ENCODE peak calls at places on chromosome 9, in four cellular contexts. One of them, this sample, is unnamed.

GRCh38 chr9:107548298-107549142 is 59.0 kb upstream of the KLF4 start:
- DNase-seq in transverse colon: no peak
- DNase-seq in esophagus squamous epithelium: no peak
- DNase-seq in HepG2: peak; percentile 29
- DNase-seq in this sample: peak; percentile 37

GRCh38 chr9:92393686-92394085 is 10.7 kb downstream of the OGN start:
- DNase-seq in transverse colon: no peak
- DNase-seq in esophagus squamous epithelium: no peak
- DNase-seq in HepG2: no peak
- DNase-seq in this sample: no peak

GRCh38 chr9:15158019-15158418 is 149.0 kb downstream of the TTC39B start:
- DNase-seq in transverse colon: no peak
- DNase-seq in esophagus squamous epithelium: no peak
- DNase-seq in HepG2: no peak
- DNase-seq in this sample: no peak

GRCh38 chr9:94937214-94937903 is 210.9 kb downstream of the AOPEP start:
- DNase-seq in transverse colon: no peak
- DNase-seq in esophagus squamous epithelium: no peak
- DNase-seq in HepG2: no peak
- DNase-seq in this sample: no peak

GRCh38 chr9:100554935-100555401 is 22.9 kb upstream of the CAVIN4 start:
- DNase-seq in transverse colon: no peak
- DNase-seq in esophagus squamous epithelium: no peak
- DNase-seq in HepG2: no peak
- DNase-seq in this sample: no peak

GRCh38 chr9:124256517-124257069 is 1.2 kb upstream of the NEK6 start:
- DNase-seq in transverse colon: peak; percentile 25
- DNase-seq in esophagus squamous epithelium: no peak
- DNase-seq in HepG2: peak; percentile 39
- DNase-seq in this sample: no peak

GRCh38 chr9:19379283-19379682 is 753 bp downstream of the RPS6 start:
- DNase-seq in transverse colon: no peak
- DNase-seq in esophagus squamous epithelium: no peak
- DNase-seq in HepG2: no peak
- DNase-seq in this sample: no peak

GRCh38 chr9:98861881-98862501 is 54.5 kb downstream of the GALNT12 start:
- DNase-seq in transverse colon: no peak
- DNase-seq in esophagus squamous epithelium: no peak
- DNase-seq in HepG2: no peak
- DNase-seq in this sample: no peak

GRCh38 chr9:126397056-126397455 is 70.4 kb downstream of the MVB12B start:
- DNase-seq in transverse colon: peak; percentile 66
- DNase-seq in esophagus squamous epithelium: no peak
- DNase-seq in HepG2: no peak
- DNase-seq in this sample: no peak

GRCh38 chr9:133570681-133571080 is 36.2 kb downstream of the ADAMTSL2 start:
- DNase-seq in transverse colon: no peak
- DNase-seq in esophagus squamous epithelium: no peak
- DNase-seq in HepG2: no peak
- DNase-seq in this sample: no peak

GRCh38 chr9:115211413-115212204 is 93.7 kb upstream of the TNC start:
- DNase-seq in transverse colon: no peak
- DNase-seq in esophagus squamous epithelium: no peak
- DNase-seq in HepG2: no peak
- DNase-seq in this sample: no peak

GRCh38 chr9:115208503-115208902 is 90.5 kb upstream of the TNC start:
- DNase-seq in transverse colon: no peak
- DNase-seq in esophagus squamous epithelium: no peak
- DNase-seq in HepG2: no peak
- DNase-seq in this sample: no peak

GRCh38 chr9:115210699-115211098 is 92.7 kb upstream of the TNC start:
- DNase-seq in transverse colon: no peak
- DNase-seq in esophagus squamous epithelium: no peak
- DNase-seq in HepG2: no peak
- DNase-seq in this sample: no peak

GRCh38 chr9:115207003-115207837 is 89.3 kb upstream of the TNC start:
- DNase-seq in transverse colon: no peak
- DNase-seq in esophagus squamous epithelium: no peak
- DNase-seq in HepG2: no peak
- DNase-seq in this sample: no peak

GRCh38 chr9:115209601-115210306 is 91.8 kb upstream of the TNC start:
- DNase-seq in transverse colon: no peak
- DNase-seq in esophagus squamous epithelium: no peak
- DNase-seq in HepG2: no peak
- DNase-seq in this sample: no peak
- TF ChIP-seq POLR2A in transverse colon: no peak
- TF ChIP-seq POLR2A in esophagus squamous epithelium: no peak
- TF ChIP-seq POLR2A in HepG2: no peak
- TF ChIP-seq POLR2A in this sample: no peak

GRCh38 chr9:102398205-102398604 is 596.9 kb upstream of the CYLC2 start:
- DNase-seq in transverse colon: no peak
- DNase-seq in esophagus squamous epithelium: no peak
- DNase-seq in HepG2: no peak
- DNase-seq in this sample: no peak
- H3K27ac ChIP-seq in transverse colon: no peak overlapping the region
- H3K27ac ChIP-seq in esophagus squamous epithelium: no peak overlapping the region
- H3K27ac ChIP-seq in HepG2: no peak overlapping the region
- H3K27ac ChIP-seq in this sample: no peak overlapping the region

GRCh38 chr9:136090768-136091581 is 4.1 kb downstream of the NACC2 start:
- DNase-seq in transverse colon: peak; percentile 50
- DNase-seq in esophagus squamous epithelium: no peak
- DNase-seq in HepG2: no peak
- DNase-seq in this sample: peak; percentile 46

GRCh38 chr9:136088481-136088938 is 6.6 kb downstream of the NACC2 start:
- DNase-seq in transverse colon: no peak
- DNase-seq in esophagus squamous epithelium: no peak
- DNase-seq in HepG2: no peak
- DNase-seq in this sample: no peak

GRCh38 chr9:136088939-136089696 is 6.0 kb downstream of the NACC2 start:
- DNase-seq in transverse colon: no peak
- DNase-seq in esophagus squamous epithelium: no peak
- DNase-seq in HepG2: no peak
- DNase-seq in this sample: no peak

GRCh38 chr9:136090060-136090735 is 4.9 kb downstream of the NACC2 start:
- DNase-seq in transverse colon: no peak
- DNase-seq in esophagus squamous epithelium: no peak
- DNase-seq in HepG2: no peak
- DNase-seq in this sample: no peak

DNA sequence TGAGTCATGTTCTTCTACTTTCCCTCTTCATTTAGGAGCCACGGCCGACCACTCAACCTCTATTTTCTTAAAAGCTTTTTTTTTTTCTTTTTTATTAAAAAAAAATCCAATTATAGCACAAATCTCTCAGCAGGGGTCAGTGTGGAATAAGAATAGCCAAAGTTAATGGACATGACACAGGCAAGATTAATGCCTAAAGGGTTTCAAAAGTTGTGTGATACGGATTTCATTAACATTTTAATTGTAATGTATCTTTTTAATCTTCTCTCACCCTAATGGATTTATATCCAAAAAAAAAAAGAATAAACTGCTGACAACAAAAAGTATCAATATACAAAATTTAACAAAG is 5.4 kb downstream of the NACC2 start:
- DNase-seq in transverse colon: no peak
- DNase-seq in esophagus squamous epithelium: no peak
- DNase-seq in HepG2: no peak
- DNase-seq in this sample: no peak
- TF ChIP-seq POLR2A in transverse colon: no peak
- TF ChIP-seq POLR2A in esophagus squamous epithelium: no peak
- TF ChIP-seq POLR2A in HepG2: no peak
- TF ChIP-seq POLR2A in this sample: no peak

GRCh38 chr9:128128836-128129590 is 1.5 kb upstream of the PTGES2 start:
- DNase-seq in transverse colon: no peak
- DNase-seq in esophagus squamous epithelium: no peak
- DNase-seq in HepG2: no peak
- DNase-seq in this sample: no peak
- H3K27ac ChIP-seq in transverse colon: peak overlapping the region; percentile 95
- H3K27ac ChIP-seq in esophagus squamous epithelium: peak overlapping the region; percentile 88
- H3K27ac ChIP-seq in HepG2: peak overlapping the region; percentile 99
- H3K27ac ChIP-seq in this sample: peak overlapping the region; percentile 94

GRCh38 chr9:120714088-120714845 is at the start of gene MEGF9:
- DNase-seq in transverse colon: peak; percentile 98
- DNase-seq in esophagus squamous epithelium: peak; percentile 84
- DNase-seq in HepG2: peak; percentile 92
- DNase-seq in this sample: peak; percentile 99
- TF ChIP-seq POLR2A in transverse colon: peak; percentile 69
- TF ChIP-seq POLR2A in esophagus squamous epithelium: peak; percentile 92
- TF ChIP-seq POLR2A in HepG2: peak; percentile 54
- TF ChIP-seq POLR2A in this sample: peak; percentile 70

DNA sequence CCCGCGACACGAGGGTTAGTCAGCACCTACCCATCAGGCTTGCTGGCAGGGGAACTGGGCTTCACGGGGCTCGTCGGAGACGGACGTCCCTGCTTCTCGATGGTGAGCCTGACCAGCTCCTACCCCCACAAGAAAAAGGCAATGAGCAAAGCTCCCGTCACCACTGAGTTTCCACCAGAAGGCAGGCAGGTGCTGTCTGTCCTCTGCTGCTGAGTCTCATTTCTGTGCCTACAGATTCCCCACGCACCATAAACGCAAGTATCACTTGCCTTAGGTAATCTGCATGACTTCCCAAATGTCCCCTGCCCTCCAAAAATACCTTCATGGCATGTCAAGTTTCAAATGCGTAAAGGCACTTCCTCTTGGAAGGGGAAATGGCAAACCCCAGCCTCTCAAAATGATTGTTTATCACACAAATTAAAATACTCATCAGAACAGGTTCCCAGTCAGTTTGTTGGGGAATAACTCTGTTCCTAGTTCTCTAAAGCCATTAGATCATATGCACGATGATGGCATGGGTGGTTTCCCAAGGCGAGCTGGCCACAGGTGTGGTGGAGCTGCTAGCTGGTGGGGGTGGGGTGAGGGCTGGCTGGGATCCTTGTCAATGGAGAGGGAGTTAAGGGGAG is 85.0 kb downstream of the PRRT1B start:
- DNase-seq in transverse colon: peak; percentile 60
- DNase-seq in esophagus squamous epithelium: no peak
- DNase-seq in HepG2: no peak
- DNase-seq in this sample: no peak
- H3K27ac ChIP-seq in transverse colon: peak overlapping the region; percentile 81
- H3K27ac ChIP-seq in esophagus squamous epithelium: peak overlapping the region; percentile 64
- H3K27ac ChIP-seq in HepG2: no peak overlapping the region
- H3K27ac ChIP-seq in this sample: no peak overlapping the region

GRCh38 chr9:112696461-112696860 is 21.5 kb downstream of the INIP start:
- DNase-seq in transverse colon: no peak
- DNase-seq in esophagus squamous epithelium: no peak
- DNase-seq in HepG2: no peak
- DNase-seq in this sample: no peak

GRCh38 chr9:112700080-112700479 is 17.8 kb downstream of the INIP start:
- DNase-seq in transverse colon: no peak
- DNase-seq in esophagus squamous epithelium: no peak
- DNase-seq in HepG2: peak; percentile 53
- DNase-seq in this sample: no peak

GRCh38 chr9:112703304-112703703 is 14.6 kb downstream of the INIP start:
- DNase-seq in transverse colon: no peak
- DNase-seq in esophagus squamous epithelium: no peak
- DNase-seq in HepG2: no peak
- DNase-seq in this sample: no peak

GRCh38 chr9:112694910-112695555 is 22.9 kb downstream of the INIP start:
- DNase-seq in transverse colon: no peak
- DNase-seq in esophagus squamous epithelium: no peak
- DNase-seq in HepG2: no peak
- DNase-seq in this sample: no peak

DNA sequence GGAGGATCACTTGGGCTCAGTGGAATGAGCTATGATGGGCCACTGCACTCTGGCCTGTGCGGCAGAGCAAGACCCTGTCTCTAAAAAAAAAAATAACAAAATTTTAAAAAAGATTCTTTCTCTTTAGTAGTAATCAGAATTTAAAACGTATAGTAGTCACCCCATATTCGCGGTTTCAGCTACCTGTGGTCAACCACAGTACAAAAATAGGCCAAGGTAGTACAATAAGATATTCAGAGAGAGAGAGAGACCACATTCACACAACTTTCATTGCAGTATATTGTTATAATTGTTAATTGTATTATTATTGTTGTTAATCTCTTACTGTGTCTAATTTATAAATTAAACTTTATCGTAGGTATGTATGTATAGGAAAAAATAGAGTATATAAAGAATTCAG is 18.7 kb downstream of the INIP start:
- DNase-seq in transverse colon: no peak
- DNase-seq in esophagus squamous epithelium: no peak
- DNase-seq in HepG2: no peak
- DNase-seq in this sample: no peak
- TF ChIP-seq POLR2A in transverse colon: no peak
- TF ChIP-seq POLR2A in esophagus squamous epithelium: no peak
- TF ChIP-seq POLR2A in HepG2: no peak
- TF ChIP-seq POLR2A in this sample: no peak

DNA sequence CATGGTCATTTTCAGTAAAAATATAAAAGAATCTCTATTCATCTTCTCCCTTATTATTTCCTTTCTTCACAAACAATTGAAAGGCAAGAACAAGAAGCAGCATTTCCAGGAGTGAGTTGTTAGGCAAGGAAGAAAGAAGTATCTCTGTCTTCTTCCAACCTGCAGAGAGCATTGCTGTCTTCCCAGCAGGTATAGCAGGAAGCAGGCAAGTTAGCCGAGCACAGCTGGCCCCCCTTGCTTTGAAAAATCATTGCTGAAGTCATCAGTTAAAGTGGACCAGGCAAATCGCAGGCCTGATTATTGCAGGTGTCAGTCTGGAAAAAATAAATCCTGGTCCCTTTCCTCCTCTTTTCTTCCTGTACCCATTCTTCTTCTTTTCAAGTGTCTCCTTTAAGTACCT is 353.1 kb upstream of the BRINP1 start:
- DNase-seq in transverse colon: no peak
- DNase-seq in esophagus squamous epithelium: no peak
- DNase-seq in HepG2: no peak
- DNase-seq in this sample: no peak
- H3K27ac ChIP-seq in transverse colon: no peak overlapping the region
- H3K27ac ChIP-seq in esophagus squamous epithelium: no peak overlapping the region
- H3K27ac ChIP-seq in HepG2: no peak overlapping the region
- H3K27ac ChIP-seq in this sample: no peak overlapping the region

DNA sequence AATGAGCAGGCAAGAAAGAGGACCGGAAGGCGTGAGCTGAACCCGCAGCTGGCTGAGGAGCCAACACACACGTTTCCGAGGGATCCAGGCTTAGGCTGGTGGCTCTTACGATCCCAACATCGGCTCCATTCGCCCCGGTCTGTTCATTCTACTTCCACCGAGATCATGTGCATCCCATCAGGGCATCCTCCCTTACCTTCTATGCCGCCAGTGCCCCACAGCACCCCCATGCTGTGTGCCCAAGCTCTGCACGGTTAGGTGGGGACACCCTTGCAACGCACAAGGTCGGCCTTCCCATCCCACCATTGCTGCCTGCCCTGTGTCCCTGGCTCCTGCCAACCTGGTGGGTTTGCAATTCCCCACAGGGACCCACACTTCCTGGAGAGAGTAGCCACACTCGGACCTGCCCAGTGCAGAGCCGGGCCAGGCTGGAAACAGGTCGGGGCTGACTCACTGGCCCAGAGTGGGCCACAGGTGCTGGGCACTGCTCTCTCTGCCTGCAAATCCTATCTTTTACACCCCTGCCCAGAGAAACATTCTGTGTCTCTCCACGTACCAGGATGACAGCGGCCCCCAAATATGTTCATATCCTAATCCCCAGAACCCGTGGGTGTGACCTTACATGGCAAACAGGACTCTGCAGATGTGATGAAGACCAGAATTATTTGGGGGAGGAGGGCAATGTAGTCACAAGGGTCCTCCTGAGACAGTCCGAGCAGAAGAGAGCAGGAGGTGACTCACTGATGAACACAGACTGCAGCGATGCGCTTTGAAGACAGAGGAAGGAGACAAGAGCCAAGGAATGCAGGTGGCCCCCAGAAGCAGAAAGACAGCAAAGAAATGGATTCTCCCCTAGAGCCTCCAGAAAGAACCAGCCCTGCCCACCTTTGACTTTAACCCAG is 182.2 kb downstream of the AUH start:
- DNase-seq in transverse colon: peak; percentile 4
- DNase-seq in esophagus squamous epithelium: no peak
- DNase-seq in HepG2: no peak
- DNase-seq in this sample: no peak
- TF ChIP-seq POLR2A in transverse colon: no peak
- TF ChIP-seq POLR2A in esophagus squamous epithelium: no peak
- TF ChIP-seq POLR2A in HepG2: no peak
- TF ChIP-seq POLR2A in this sample: no peak

This sample was measured in testis.